ENCODE peak calls at places on chromosomes 4 and X, in five cellular contexts. H is lower lobe of right lung, G is lower leg skin, C is ecto neural progenitor cell, V is hepatic stellate cell. L is an unnamed sample.

GRCh38 chr4:183164963-183165362 is 65.9 kb downstream of the WWC2 start:
- DNase-seq in G (no peak), C (no peak), H (no peak), V (peak), L (no peak)

GRCh38 chr4:97759785-97760184 is 383.5 kb downstream of the STPG2 start:
- DNase-seq in H (no peak), G (no peak), C (no peak), V (no peak), L (peak)

GRCh38 chr4:16083217-16084191 is at the start of gene PROM1:
- DNase-seq in H (peak), G (no peak), V (no peak), C (peak), L (peak)

GRCh38 chr4:146135941-146136340 is 39.6 kb upstream of the LSM6 start:
- DNase-seq in C (no peak), G (no peak), V (no peak), H (no peak), L (no peak)

GRCh38 chrX:13764765-13765164 is 30.2 kb downstream of the OFD1 start:
- DNase-seq in V (no peak), H (no peak), G (no peak), C (peak), L (no peak)

GRCh38 chrX:71432733-71433132 is 66.6 kb downstream of the TAF1 start:
- DNase-seq in C (no peak), H (no peak), G (no peak), V (no peak), L (no peak)

GRCh38 chr4:117996891-117997290 is 37.4 kb upstream of the NDST3 start:
- DNase-seq in H (no peak), G (no peak), V (no peak), C (no peak), L (no peak)

GRCh38 chr4:177511611-177512010 is 69.4 kb upstream of the AGA start:
- DNase-seq in V (no peak), G (peak), H (no peak), C (no peak), L (peak)

GRCh38 chr4:71732706-71733105 is 51.2 kb downstream of the GC start:
- DNase-seq in C (no peak), V (peak), G (no peak), H (no peak), L (peak)

GRCh38 chrX:39728852-39729587 is 368.7 kb downstream of the BCOR start:
- DNase-seq in H (no peak), G (no peak), V (no peak), C (no peak), L (no peak)

GRCh38 chrX:13029341-13029740 is 15.1 kb downstream of the FAM9C start:
- DNase-seq in V (no peak), H (no peak), C (no peak), G (no peak), L (peak)

GRCh38 chr4:164204434-164204833 is 549.5 kb upstream of the SMIM31 start:
- DNase-seq in G (no peak), H (no peak), C (no peak), V (no peak), L (peak)

GRCh38 chr4:118345813-118346212 is 7.0 kb downstream of the PRSS12 start:
- DNase-seq in H (no peak), G (no peak), C (no peak), V (no peak), L (peak)